ENCODE peak calls at places on chromosomes 7 and 10, in eight cellular contexts. X is HCT116, U is thyroid gland, L is adrenal gland, P is body of pancreas, I is esophagus squamous epithelium, J is A549, V is stomach. N is an unnamed sample.

GRCh38 chr10:13977861-13978843 is 352.6 kb downstream of the FRMD4A start:
- DNase-seq in I (no peak), X (no peak), L (no peak), J (no peak), P (no peak), V (no peak), U (no peak), N (no peak)

GRCh38 chr7:82105463-82105862 is 335.6 kb upstream of the HGF start:
- DNase-seq in P (no peak), U (no peak), L (no peak), J (peak; percentile 75), V (no peak), I (no peak), X (peak; percentile 41), N (no peak)

GRCh38 chr7:96045919-96046318 is 273.6 kb downstream of the DYNC1I1 start:
- DNase-seq in P (peak; percentile 29), J (no peak), V (peak; percentile 52), X (no peak), U (no peak), I (no peak), L (no peak), N (no peak)

GRCh38 chr7:45072131-45073030 is 16.4 kb downstream of the NACAD start:
- DNase-seq in U (no peak), P (no peak), V (no peak), J (no peak), X (no peak), I (no peak), L (no peak), N (peak; percentile 39)

GRCh38 chr10:128263891-128264688 is 137.9 kb upstream of the MKI67 start:
- DNase-seq in U (peak; percentile 66), V (peak; percentile 54), X (peak; percentile 58), I (no peak), J (peak; percentile 64), L (peak; percentile 67), P (peak; percentile 72), N (peak; percentile 57)

GRCh38 chr10:107031981-107032699 is 132.4 kb downstream of the SORCS1 start:
- DNase-seq in X (no peak), U (no peak), P (no peak), L (no peak), V (no peak), I (no peak), J (no peak), N (no peak)

GRCh38 chr7:1042161-1042833 is 2.0 kb upstream of the GPR146 start:
- DNase-seq in I (no peak), V (peak; percentile 75), X (no peak), J (no peak), P (peak; percentile 72), L (no peak), U (no peak), N (no peak)

GRCh38 chr7:134699871-134700270 is 53.2 kb downstream of the BPGM start:
- DNase-seq in U (no peak), V (no peak), X (no peak), P (no peak), J (no peak), L (no peak), I (no peak), N (no peak)

GRCh38 chr10:13987472-13987871 is 343.3 kb downstream of the FRMD4A start:
- DNase-seq in V (no peak), X (no peak), I (no peak), L (no peak), J (peak; percentile 11), U (no peak), P (no peak), N (no peak)

GRCh38 chr10:7408003-7408493 is 2.8 kb downstream of the SFMBT2 start:
- DNase-seq in X (no peak), L (peak; percentile 56), J (peak; percentile 16), P (peak; percentile 17), U (peak; percentile 50), I (no peak), V (no peak), N (peak; percentile 73)

GRCh38 chr10:119655566-119656001 is 4.4 kb downstream of the BAG3 start:
- DNase-seq in V (peak; percentile 33), L (peak; percentile 87), X (no peak), U (no peak), J (peak; percentile 59), I (no peak), P (peak; percentile 29), N (peak; percentile 57)

GRCh38 chr7:25777969-25778767 is 373.8 kb upstream of the NFE2L3 start:
- DNase-seq in V (no peak), P (no peak), I (no peak), L (no peak), U (peak; percentile 30), X (no peak), J (no peak), N (no peak)

GRCh38 chr7:2325028-2325625 is 10.9 kb upstream of the SNX8 start:
- DNase-seq in I (no peak), J (no peak), V (no peak), P (no peak), U (no peak), L (no peak), X (no peak), N (no peak)

GRCh38 chr10:113035724-113036312 is 85.8 kb downstream of the TCF7L2 start:
- DNase-seq in V (peak; percentile 63), J (peak; percentile 64), L (no peak), I (no peak), P (peak; percentile 55), X (no peak), U (no peak), N (no peak)

GRCh38 chr7:4803397-4804241 is 28.2 kb downstream of the AP5Z1 start:
- DNase-seq in V (no peak), I (no peak), U (no peak), X (no peak), J (peak; percentile 26), L (no peak), P (no peak), N (no peak)

GRCh38 chr10:98582363-98582762 is 135.6 kb upstream of the HPS1 start:
- DNase-seq in U (no peak), I (no peak), P (no peak), V (no peak), J (no peak), X (no peak), L (no peak), N (no peak)

GRCh38 chr7:148481147-148481526 is 109.4 kb upstream of the C7orf33 start:
- DNase-seq in I (no peak), J (no peak), X (no peak), P (no peak), U (no peak), L (no peak), V (no peak), N (no peak)

GRCh38 chr10:784759-785538 is 95.5 kb upstream of the DIP2C start:
- DNase-seq in J (peak; percentile 36), V (peak; percentile 69), X (peak; percentile 58), U (peak; percentile 47), P (peak; percentile 79), L (peak; percentile 90), I (no peak), N (no peak)

GRCh38 chr10:21184216-21184615 is 287.1 kb upstream of the NEBL start:
- DNase-seq in P (no peak), V (no peak), I (no peak), X (no peak), L (no peak), U (no peak), J (no peak), N (no peak)

GRCh38 chr10:15053061-15053460 is 9.3 kb downstream of the OLAH start:
- DNase-seq in X (no peak), L (no peak), I (no peak), U (peak; percentile 54), V (no peak), J (no peak), P (no peak), N (no peak)

GRCh38 chr10:30256084-30256483 is 93.0 kb downstream of the MTPAP start:
- DNase-seq in X (no peak), V (no peak), J (no peak), P (no peak), U (no peak), I (no peak), L (no peak), N (no peak)

DNA sequence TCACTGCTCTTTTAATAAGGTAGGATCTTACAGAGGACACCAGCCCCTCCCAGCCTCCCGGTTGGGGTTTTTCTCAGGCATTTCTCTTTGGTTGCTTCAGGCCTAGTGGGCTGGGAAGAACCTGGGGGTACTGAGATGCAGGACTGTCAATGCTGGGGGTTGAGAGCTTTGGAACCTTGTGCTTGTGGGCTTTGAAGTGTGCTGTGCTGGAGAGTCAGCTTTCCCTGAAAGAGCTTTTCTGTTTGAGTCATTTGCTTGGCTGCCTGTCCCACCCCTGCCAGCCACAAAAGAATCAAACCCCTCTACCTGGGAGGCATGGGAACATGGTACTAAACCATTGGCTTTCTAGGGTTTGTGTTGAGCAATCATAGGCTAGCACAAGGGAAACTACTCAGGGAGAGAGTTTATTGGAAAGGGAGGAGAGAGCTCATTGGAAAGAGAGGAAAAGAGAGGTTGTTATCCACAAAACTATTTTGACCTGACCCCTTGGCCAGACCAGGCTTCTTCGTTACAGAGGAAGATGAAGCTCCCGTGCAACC is 1.4 kb downstream of the SCD start:
- DNase-seq in U (no peak), V (no peak), P (no peak), J (no peak), X (no peak), L (no peak), I (no peak), N (no peak)
- TF ChIP-seq POLR2A in U (no peak), V (no peak), P (no peak), J (no peak), X (no peak), L (no peak), I (no peak), N (no peak)

GRCh38 chr7:128914566-128915151 is 4.2 kb upstream of the KCP start:
- DNase-seq in V (no peak), L (no peak), U (no peak), I (no peak), X (no peak), J (no peak), P (no peak), N (peak; percentile 47)
- TF ChIP-seq POLR2A in V (no peak), L (no peak), U (no peak), I (no peak), X (no peak), J (no peak), P (no peak), N (no peak)

DNA sequence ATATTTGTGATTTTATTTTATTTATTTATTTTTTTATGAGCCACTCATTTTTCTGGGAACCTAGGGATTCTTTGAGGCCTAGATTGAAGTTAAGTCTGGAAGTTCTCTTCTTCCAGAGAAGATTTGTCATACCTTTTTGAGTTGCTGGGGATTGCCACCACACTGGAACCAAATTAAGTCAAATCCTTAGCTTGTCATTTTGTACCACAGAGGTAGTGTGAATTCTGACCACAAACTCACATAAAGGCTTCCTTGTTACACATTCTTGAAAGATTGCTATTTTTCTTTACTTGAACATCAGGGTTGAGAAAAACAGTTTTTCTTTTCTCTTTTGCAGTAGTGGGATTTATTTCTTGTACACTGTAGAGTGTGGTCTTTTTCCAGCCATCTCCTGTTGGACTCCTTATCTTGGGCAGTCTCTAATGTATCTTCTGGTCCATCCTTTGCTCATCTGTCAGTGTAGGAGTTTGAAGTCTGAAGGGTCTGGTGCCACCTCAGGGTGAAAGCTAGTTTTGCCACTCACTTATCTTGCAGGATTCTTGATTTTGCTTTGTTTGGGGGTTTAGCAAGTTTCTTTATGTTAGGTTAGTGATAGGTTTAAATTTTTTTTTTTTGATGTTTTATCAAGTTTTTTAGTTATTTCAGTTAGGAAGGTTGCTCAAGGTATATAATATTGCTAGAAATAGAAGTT is 24.8 kb downstream of the PCBD1 start:
- DNase-seq in X (no peak), U (no peak), V (no peak), L (no peak), I (no peak), P (no peak), J (no peak), N (no peak)
- TF ChIP-seq POLR2A in X (no peak), U (no peak), V (no peak), L (no peak), I (no peak), P (no peak), J (no peak), N (no peak)

GRCh38 chr10:78778446-78779338 is 290.1 kb upstream of the ZMIZ1 start:
- DNase-seq in L (no peak), V (no peak), U (no peak), P (no peak), I (no peak), J (no peak), X (no peak), N (no peak)
- TF ChIP-seq POLR2A in L (no peak), V (no peak), U (no peak), P (no peak), I (no peak), J (no peak), X (no peak), N (no peak)